ENCODE peak calls at places on chromosomes 11 and 22, in six cellular contexts. R, S, M, U, W and G are unnamed samples.

GRCh38 chr11:9574806-9575530 is 1.5 kb downstream of the WEE1 start:
- DNase-seq in S (peak), W (no peak), U (peak), R (peak), M (no peak), G (no peak)

GRCh38 chr11:99687320-99687719 is 666.6 kb downstream of the CNTN5 start:
- DNase-seq in S (no peak), M (no peak), U (no peak), R (no peak), W (no peak), G (no peak)

GRCh38 chr11:12693075-12693473 is 18.9 kb downstream of the TEAD1 start:
- DNase-seq in S (no peak), R (no peak), M (no peak), U (no peak), W (no peak), G (no peak)

GRCh38 chr11:132361011-132361550 is 990.7 kb downstream of the NTM start:
- DNase-seq in S (no peak), U (no peak), R (no peak), W (no peak), M (no peak), G (no peak)

GRCh38 chr11:67270256-67271211 is 4.3 kb downstream of the GRK2 start:
- DNase-seq in S (no peak), U (no peak), W (no peak), M (no peak), R (peak), G (no peak)

GRCh38 chr11:116869610-116870009 is 32.2 kb upstream of the APOA1 start:
- DNase-seq in M (no peak), S (no peak), W (no peak), R (no peak), U (peak), G (no peak)

GRCh38 chr11:120337133-120337895 is 1.1 kb downstream of the ARHGEF12 start:
- DNase-seq in U (peak), M (no peak), W (no peak), S (no peak), R (no peak), G (no peak)

GRCh38 chr11:44632466-44633123 is 67.1 kb downstream of the CD82 start:
- DNase-seq in S (peak), M (no peak), U (peak), W (no peak), R (peak), G (no peak)

GRCh38 chr22:50691521-50691920 is 18.9 kb downstream of the SHANK3 start:
- DNase-seq in R (peak), W (no peak), S (peak), U (peak), M (peak), G (no peak)

GRCh38 chr11:86592659-86593451 is 79.6 kb downstream of the ME3 start:
- DNase-seq in M (peak), S (peak), R (no peak), U (peak), W (peak), G (peak)

GRCh38 chr11:117143390-117143789 is 697 bp upstream of the PAFAH1B2 start:
- DNase-seq in W (no peak), S (peak), U (no peak), M (no peak), R (no peak), G (no peak)

GRCh38 chr11:6371825-6372224 is 18.4 kb upstream of the SMPD1 start:
- DNase-seq in U (no peak), W (no peak), S (peak), M (no peak), R (no peak), G (no peak)

GRCh38 chr11:995752-996420 is 40.6 kb downstream of the MUC6 start:
- DNase-seq in U (no peak), R (no peak), S (peak), W (peak), M (peak), G (peak)

GRCh38 chr11:17722000-17722643 is 2.8 kb downstream of the MYOD1 start:
- DNase-seq in M (no peak), W (no peak), S (peak), U (no peak), R (peak), G (no peak)

GRCh38 chr11:124900464-124900863 is 2.8 kb upstream of the ROBO4 start:
- DNase-seq in U (peak), W (no peak), S (no peak), M (no peak), R (peak), G (no peak)

GRCh38 chr11:31643831-31644230 is 134.3 kb downstream of the ELP4 start:
- DNase-seq in S (no peak), W (no peak), R (no peak), M (no peak), U (no peak), G (no peak)

GRCh38 chr11:15195454-15196200 is 80.9 kb downstream of the INSC start:
- DNase-seq in U (peak), W (no peak), M (no peak), S (no peak), R (peak), G (no peak)

GRCh38 chr11:131938321-131938751 is 567.9 kb downstream of the NTM start:
- DNase-seq in R (no peak), M (peak), W (no peak), S (no peak), U (no peak), G (no peak)

GRCh38 chr11:76124905-76125566 is 81.3 kb downstream of the WNT11 start:
- DNase-seq in U (no peak), S (no peak), W (no peak), R (no peak), M (peak), G (no peak)

GRCh38 chr11:73404048-73404447 is 27.8 kb downstream of the RELT start:
- DNase-seq in W (no peak), M (no peak), S (peak), R (peak), U (peak), G (no peak)

GRCh38 chr22:42091446-42091764 is 833 bp upstream of the NDUFA6 start:
- DNase-seq in R (no peak), S (no peak), U (no peak), W (no peak), M (no peak), G (no peak)

GRCh38 chr22:42084874-42085273 is 5.4 kb downstream of the SMDT1 start:
- DNase-seq in W (no peak), S (no peak), M (no peak), U (no peak), R (no peak), G (no peak)

GRCh38 chr22:42086051-42086450 is 4.5 kb downstream of the NDUFA6 start:
- DNase-seq in S (no peak), M (no peak), U (no peak), W (no peak), R (no peak), G (no peak)

DNA sequence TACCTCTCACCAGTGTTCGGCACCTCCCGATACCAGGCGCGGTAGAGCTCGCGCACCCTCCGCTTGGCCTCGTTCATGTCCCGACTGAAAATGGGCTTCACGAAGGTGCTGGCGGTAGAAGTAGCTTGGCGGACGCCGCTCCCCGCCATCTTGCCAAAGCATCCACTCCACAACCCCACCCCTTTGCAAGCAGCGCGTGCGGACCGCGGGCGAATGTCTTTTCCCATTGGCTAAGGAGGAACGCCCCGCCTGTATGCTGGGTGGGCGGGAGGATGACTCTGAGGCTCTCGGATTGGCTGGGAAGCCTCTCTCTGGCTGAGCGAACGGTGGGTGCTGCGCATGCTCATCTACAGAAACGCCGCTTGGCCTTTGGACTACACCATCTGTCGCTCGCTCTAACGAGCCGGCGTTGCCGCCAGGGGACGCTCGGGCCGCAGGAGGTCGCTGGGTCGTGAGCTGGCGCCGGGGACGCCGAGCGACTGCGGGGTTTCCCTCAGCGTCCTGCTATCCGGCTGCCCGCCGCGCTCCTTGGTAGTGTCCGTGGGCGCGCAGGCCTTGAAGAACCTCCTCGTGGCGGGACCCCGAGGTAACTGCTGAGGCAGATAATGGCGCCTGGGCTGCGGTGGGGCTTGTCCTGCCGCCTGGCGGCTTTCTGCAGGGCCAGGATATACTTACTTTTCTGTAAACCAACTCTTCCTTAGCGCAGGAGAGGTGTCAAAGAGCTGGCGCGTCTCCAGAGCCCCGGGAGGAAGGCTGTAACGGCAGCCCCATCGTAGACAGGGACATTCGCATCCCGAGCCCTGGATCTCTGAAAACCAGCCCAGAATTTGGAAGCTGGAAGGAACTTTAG is at the start of gene NDUFA6:
- DNase-seq in U (peak), R (peak), S (peak), M (peak), W (peak), G (peak)
- TF ChIP-seq POLR2A in U (peak), R (peak), S (peak), M (peak), W (peak), G (peak)

DNA sequence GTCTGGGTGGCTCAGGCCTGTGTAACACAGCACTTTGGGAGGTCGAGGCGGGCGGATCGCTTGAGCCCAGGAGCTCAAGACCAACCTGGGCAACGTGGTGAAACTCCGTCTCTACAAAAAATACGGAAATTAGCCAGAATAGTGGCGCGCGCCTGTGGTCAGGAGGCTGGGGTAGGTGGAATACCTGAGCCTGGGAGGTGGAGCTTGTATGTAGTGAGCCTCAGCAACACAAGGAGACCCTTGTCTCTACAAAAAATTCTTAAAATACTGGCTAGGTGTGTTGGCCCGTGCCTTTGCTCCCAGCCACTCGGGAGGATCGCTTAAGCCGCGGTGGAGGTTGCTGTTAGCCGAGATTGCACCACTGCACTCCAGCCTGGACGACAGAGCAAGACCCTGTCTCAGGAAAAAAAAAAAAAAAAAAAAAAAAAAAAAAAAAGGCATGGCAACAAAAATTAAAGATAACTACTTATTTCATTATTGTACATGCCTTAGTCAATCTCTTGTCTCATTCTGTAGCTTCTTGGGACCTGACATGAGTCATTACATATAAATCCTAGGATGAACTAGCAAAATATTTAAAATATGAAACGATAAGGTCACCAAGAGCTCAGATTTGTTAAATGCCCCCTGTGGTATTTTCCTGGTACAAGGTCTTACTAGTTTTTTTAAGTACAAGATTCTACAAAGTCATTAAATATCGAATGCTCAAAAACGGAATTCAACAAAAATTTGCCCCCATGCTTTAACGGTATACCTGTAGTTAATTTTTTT is 1.1 kb downstream of the TAF1D start:
- DNase-seq in W (no peak), M (no peak), S (peak), R (no peak), U (peak), G (no peak)
- TF ChIP-seq TAF1 in W (no peak), M (no peak), S (peak), R (peak), U (no peak), G (no peak)

GRCh38 chr22:20905415-20906386 is 11.5 kb upstream of the CRKL start:
- DNase-seq in S (peak), W (no peak), M (no peak), U (no peak), R (no peak), G (no peak)

GRCh38 chr22:20906387-20906767 is 10.8 kb upstream of the CRKL start:
- DNase-seq in W (no peak), M (no peak), R (no peak), U (no peak), S (no peak), G (no peak)

GRCh38 chr22:20903093-20903492 is 14.1 kb upstream of the CRKL start:
- DNase-seq in S (no peak), U (no peak), M (no peak), R (no peak), W (no peak), G (no peak)

GRCh38 chr22:20904980-20905355 is 12.2 kb upstream of the CRKL start:
- DNase-seq in U (no peak), M (no peak), W (no peak), R (no peak), S (no peak), G (no peak)

GRCh38 chr22:20904008-20904979 is 12.9 kb upstream of the CRKL start:
- DNase-seq in W (no peak), R (no peak), S (peak), U (peak), M (no peak), G (no peak)
- TF ChIP-seq POLR2AphosphoS5 in W (no peak), R (no peak), S (no peak), U (no peak), M (no peak), G (no peak)

DNA sequence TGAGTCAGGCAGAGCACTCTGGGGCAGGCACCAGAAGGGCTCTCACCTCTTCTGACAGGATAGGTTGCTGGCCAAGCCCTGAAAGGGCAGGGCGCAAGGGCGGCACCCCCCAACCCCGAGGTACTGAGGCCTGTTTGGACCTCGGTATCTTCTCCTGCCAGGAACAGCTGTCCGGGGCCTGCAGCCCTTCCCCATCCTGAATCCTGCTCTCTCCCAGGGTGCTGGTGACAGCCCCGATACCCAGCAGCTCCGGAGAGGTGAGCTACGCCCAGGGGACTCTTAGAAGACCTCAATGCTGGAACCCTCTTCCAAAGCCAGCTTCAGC is 79.1 kb downstream of the PHF21B start:
- DNase-seq in R (no peak), W (no peak), M (no peak), S (no peak), U (no peak), G (no peak)
- TF ChIP-seq POLR2A in R (no peak), W (no peak), M (no peak), S (no peak), U (no peak), G (no peak)

DNA sequence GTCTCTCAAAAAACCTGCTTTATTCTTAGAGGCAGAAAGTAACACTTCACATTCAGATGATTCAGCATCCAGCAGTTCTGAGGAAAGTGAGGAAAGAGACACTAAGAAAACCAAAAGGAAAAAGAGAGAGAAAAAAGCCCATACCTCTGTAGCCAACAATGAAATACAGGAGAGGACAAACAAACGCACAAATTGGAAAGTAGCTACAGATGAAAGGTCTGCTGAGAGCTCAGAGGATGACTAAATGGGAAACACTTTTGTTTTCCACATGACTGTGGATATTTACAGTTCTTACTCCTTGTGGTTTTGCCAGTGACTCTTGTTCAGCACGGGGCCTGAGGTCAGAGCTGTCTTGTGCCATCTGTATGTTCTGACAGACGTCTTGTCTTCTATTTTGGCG is 3.8 kb downstream of the TIMM8B start:
- DNase-seq in W (no peak), R (no peak), U (no peak), S (no peak), M (no peak), G (no peak)
- TF ChIP-seq TAF1 in W (no peak), R (no peak), U (no peak), S (no peak), M (no peak), G (no peak)

DNA sequence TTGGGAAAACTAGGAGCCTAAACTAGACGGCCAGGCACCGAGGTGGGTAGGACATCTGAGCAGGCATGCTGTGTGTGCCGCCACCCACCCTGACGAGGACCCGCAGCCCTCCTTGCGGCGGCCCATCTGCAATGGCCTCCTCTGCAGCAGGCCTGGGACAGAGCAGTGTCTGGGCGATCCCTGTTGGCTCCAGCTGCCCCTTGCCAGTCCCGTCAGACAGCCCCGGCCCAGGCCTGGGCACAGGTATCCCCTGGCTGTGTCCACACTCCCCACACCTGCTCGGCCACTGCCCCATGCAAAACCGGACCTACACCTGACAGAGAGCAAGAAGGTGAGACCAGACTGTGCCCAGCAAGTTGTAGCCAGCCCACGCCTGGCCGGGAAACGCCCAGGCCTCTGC is 38.7 kb upstream of the GNB1L start:
- DNase-seq in M (no peak), W (no peak), U (no peak), R (no peak), S (no peak), G (no peak)
- TF ChIP-seq POLR2AphosphoS5 in M (no peak), W (no peak), U (no peak), R (no peak), S (no peak), G (no peak)

GRCh38 chr22:39308614-39309363 is 10.6 kb downstream of the RPL3 start:
- DNase-seq in U (no peak), R (no peak), W (no peak), S (no peak), M (no peak), G (no peak)
- TF ChIP-seq POLR2A in U (no peak), R (no peak), W (no peak), S (no peak), M (no peak), G (no peak)

GRCh38 chr22:47341464-47341863 is 579.0 kb downstream of the TBC1D22A start:
- DNase-seq in W (no peak), M (no peak), R (no peak), S (no peak), U (no peak), G (no peak)

GRCh38 chr22:47342446-47342845 is 580.0 kb downstream of the TBC1D22A start:
- DNase-seq in R (no peak), S (no peak), U (no peak), M (no peak), W (no peak), G (no peak)

GRCh38 chr22:47344414-47344813 is 582.0 kb downstream of the TBC1D22A start:
- DNase-seq in U (no peak), S (no peak), M (no peak), R (no peak), W (no peak), G (no peak)

GRCh38 chr22:47343611-47344010 is 581.2 kb downstream of the TBC1D22A start:
- DNase-seq in U (no peak), S (no peak), R (no peak), M (no peak), W (no peak), G (no peak)

DNA sequence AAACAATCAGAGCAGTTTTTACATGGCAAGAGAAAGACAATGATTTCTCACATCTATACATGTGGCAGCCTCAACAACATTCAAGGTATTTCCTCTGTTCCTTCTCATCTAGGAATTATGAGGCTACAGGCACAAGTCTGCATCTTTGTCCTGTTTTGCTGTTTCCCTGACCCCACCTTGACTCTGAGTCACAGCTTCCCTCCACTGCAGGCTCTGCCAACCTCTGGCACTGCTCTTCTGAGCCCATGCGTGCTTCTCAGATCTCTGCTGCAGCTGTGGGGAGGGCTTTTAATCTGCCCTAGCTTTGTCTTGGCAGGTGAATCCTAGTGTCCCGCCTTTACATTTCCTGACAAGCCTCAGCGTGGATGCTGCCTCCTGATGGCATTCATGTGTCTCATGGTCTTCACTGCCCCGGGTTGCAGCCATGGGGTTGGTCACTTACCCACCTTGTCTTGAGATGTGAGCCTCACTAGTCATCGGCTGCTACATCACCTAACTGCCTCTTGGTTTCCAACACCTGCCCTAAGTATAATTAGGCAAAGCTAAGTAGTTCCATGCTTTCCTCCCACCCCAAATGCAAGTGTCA is 578.5 kb downstream of the TBC1D22A start:
- DNase-seq in W (no peak), M (no peak), R (no peak), U (no peak), S (no peak), G (no peak)
- TF ChIP-seq TAF1 in W (no peak), M (no peak), R (no peak), U (no peak), S (no peak), G (no peak)

GRCh38 chr11:126165366-126166156 is 45.9 kb downstream of the RPUSD4 start:
- DNase-seq in W (no peak), R (peak), M (no peak), U (peak), S (no peak), G (no peak)
- TF ChIP-seq POLR2AphosphoS5 in W (no peak), R (no peak), M (no peak), U (no peak), S (no peak), G (no peak)